ENCODE peak calls at places on chromosomes 6 and 20, in nine cellular contexts. F is T-helper 2 cell; G is activated T-helper 1 cell treated with anti-CD3 and anti-CD28 coated beads, Interleukin-2, amount 50 U/mL, for 16 hours; Z is stimulated activated CD8-positive, alpha-beta memory T cell treated with anti-CD3 and anti-CD28 coated beads, Interleukin-7, amount 100 ng/mL, for 1 hour; L is ovary; H is mesendoderm; T is suprapubic skin; P is M059J; O is GM20000. W is an unnamed sample.

GRCh38 chr20:63610581-63611435 is 16.1 kb downstream of the GMEB2 start:
- DNase-seq in F (no peak), G (no peak), Z (no peak), L (no peak), H (no peak), T (no peak), P (no peak), O (no peak), W (no peak)

GRCh38 chr6:111228094-111228493 is 140.8 kb downstream of the SLC16A10 start:
- DNase-seq in F (no peak), G (no peak), Z (no peak), L (no peak), H (no peak), T (no peak), P (peak), O (no peak), W (no peak)

GRCh38 chr6:26322645-26323482 is 42.1 kb upstream of the BTN3A2 start:
- DNase-seq in F (no peak), G (no peak), Z (no peak), L (peak), H (peak), T (no peak), P (peak), O (no peak), W (peak)

GRCh38 chr6:43869091-43869710 is 99.2 kb downstream of the VEGFA start:
- DNase-seq in F (no peak), G (no peak), Z (no peak), L (no peak), H (no peak), T (no peak), P (no peak), O (no peak), W (no peak)

GRCh38 chr6:128456510-128457244 is 63.7 kb downstream of the PTPRK start:
- DNase-seq in F (no peak), G (no peak), Z (no peak), L (no peak), H (no peak), T (no peak), P (no peak), O (no peak), W (no peak)

GRCh38 chr20:57118964-57119363 is 147.5 kb downstream of the BMP7 start:
- DNase-seq in F (no peak), G (no peak), Z (no peak), L (no peak), H (no peak), T (no peak), P (no peak), O (no peak), W (no peak)

GRCh38 chr6:169099411-169100202 is 154.0 kb downstream of the THBS2 start:
- DNase-seq in F (no peak), G (no peak), Z (no peak), L (no peak), H (peak), T (no peak), P (peak), O (no peak), W (no peak)

GRCh38 chr6:108966855-108967755 is 118.9 kb downstream of the ARMC2 start:
- DNase-seq in F (peak), G (no peak), Z (no peak), L (peak), H (peak), T (no peak), P (peak), O (no peak), W (peak)

GRCh38 chr6:159114569-159114968 is 54.6 kb upstream of the FNDC1 start:
- DNase-seq in F (no peak), G (no peak), Z (no peak), L (no peak), H (no peak), T (no peak), P (no peak), O (no peak), W (no peak)

GRCh38 chr20:1215386-1216170 is 10.3 kb upstream of the RAD21L1 start:
- DNase-seq in F (no peak), G (no peak), Z (no peak), L (no peak), H (no peak), T (no peak), P (no peak), O (no peak), W (no peak)

GRCh38 chr6:38588631-38589366 is 50.9 kb downstream of the BTBD9 start:
- DNase-seq in F (no peak), G (no peak), Z (no peak), L (no peak), H (no peak), T (no peak), P (peak), O (no peak), W (no peak)

GRCh38 chr20:35715611-35716010 is 16.4 kb downstream of the ROMO1 start:
- DNase-seq in F (no peak), G (no peak), Z (no peak), L (no peak), H (no peak), T (no peak), P (no peak), O (no peak), W (no peak)

GRCh38 chr6:40383348-40384115 is 203.6 kb downstream of the LRFN2 start:
- DNase-seq in F (no peak), G (no peak), Z (no peak), L (no peak), H (no peak), T (no peak), P (no peak), O (peak), W (peak)

GRCh38 chr6:114281496-114281895 is 61.3 kb downstream of the HS3ST5 start:
- DNase-seq in F (no peak), G (no peak), Z (no peak), L (no peak), H (peak), T (no peak), P (no peak), O (no peak), W (no peak)